ENCODE peak calls at places on chromosome 18, in eight cellular contexts. O is uterus, D is fibroblast of pulmonary artery, Q is PC-3, A is sigmoid colon, N is transverse colon, C is WTC11, U is HFF-Myc. Y is an unnamed sample.

GRCh38 chr18:33128581-33128980 is 311.9 kb downstream of the CCDC178 start:
- DNase-seq in O (no peak), D (peak; percentile 3), Q (peak; percentile 32), A (no peak), N (no peak), C (no peak), U (no peak), Y (no peak)

GRCh38 chr18:45167109-45167551 is 448.1 kb upstream of the SLC14A2 start:
- DNase-seq in O (no peak), D (no peak), Q (peak; percentile 64), A (no peak), N (peak; percentile 29), C (no peak), U (peak; percentile 61), Y (no peak)

GRCh38 chr18:61992923-61993322 is 100.1 kb upstream of the RNF152 start:
- DNase-seq in O (no peak), D (peak; percentile 72), Q (peak; percentile 60), A (no peak), N (no peak), C (no peak), U (no peak), Y (no peak)

GRCh38 chr18:14949800-14950415 is 201.9 kb downstream of the ANKRD30B start:
- DNase-seq in O (no peak), D (no peak), Q (peak; percentile 69), A (no peak), N (no peak), C (no peak), U (no peak), Y (no peak)

GRCh38 chr18:76721207-76721996 is 101.0 kb upstream of the ZNF236 start:
- DNase-seq in O (no peak), D (no peak), Q (no peak), A (no peak), N (no peak), C (no peak), U (no peak), Y (no peak)

GRCh38 chr18:11251229-11251890 is 102.0 kb upstream of the PIEZO2 start:
- DNase-seq in O (no peak), D (peak; percentile 48), Q (no peak), A (peak; percentile 64), N (no peak), C (no peak), U (no peak), Y (no peak)

GRCh38 chr18:5440297-5440696 is 103.5 kb downstream of the EPB41L3 start:
- DNase-seq in O (no peak), D (peak; percentile 51), Q (no peak), A (no peak), N (no peak), C (no peak), U (no peak), Y (no peak)

GRCh38 chr18:13520741-13521140 is 205.6 kb downstream of the FAM210A start:
- DNase-seq in O (no peak), D (no peak), Q (no peak), A (no peak), N (no peak), C (no peak), U (no peak), Y (no peak)

GRCh38 chr18:37452697-37453385 is 112.8 kb downstream of the CELF4 start:
- DNase-seq in O (no peak), D (peak; percentile 74), Q (no peak), A (no peak), N (no peak), C (no peak), U (no peak), Y (no peak)

GRCh38 chr18:73944715-73945114 is 202.9 kb downstream of the FBXO15 start:
- DNase-seq in O (no peak), D (no peak), Q (no peak), A (no peak), N (no peak), C (no peak), U (no peak), Y (no peak)

GRCh38 chr18:51107594-51108305 is 77.7 kb downstream of the SMAD4 start:
- DNase-seq in O (no peak), D (no peak), Q (peak; percentile 7), A (no peak), N (no peak), C (no peak), U (no peak), Y (no peak)

GRCh38 chr18:8780227-8780626 is 74.9 kb downstream of the MTCL1 start:
- DNase-seq in O (no peak), D (no peak), Q (no peak), A (no peak), N (no peak), C (no peak), U (no peak), Y (no peak)

GRCh38 chr18:58829263-58829662 is 35.4 kb upstream of the ZNF532 start:
- DNase-seq in O (no peak), D (peak; percentile 23), Q (no peak), A (no peak), N (no peak), C (no peak), U (no peak), Y (no peak)

GRCh38 chr18:54880706-54881105 is 52.4 kb downstream of the RAB27B start:
- DNase-seq in O (no peak), D (peak; percentile 78), Q (peak; percentile 69), A (no peak), N (no peak), C (no peak), U (peak; percentile 75), Y (peak; percentile 56)

DNA sequence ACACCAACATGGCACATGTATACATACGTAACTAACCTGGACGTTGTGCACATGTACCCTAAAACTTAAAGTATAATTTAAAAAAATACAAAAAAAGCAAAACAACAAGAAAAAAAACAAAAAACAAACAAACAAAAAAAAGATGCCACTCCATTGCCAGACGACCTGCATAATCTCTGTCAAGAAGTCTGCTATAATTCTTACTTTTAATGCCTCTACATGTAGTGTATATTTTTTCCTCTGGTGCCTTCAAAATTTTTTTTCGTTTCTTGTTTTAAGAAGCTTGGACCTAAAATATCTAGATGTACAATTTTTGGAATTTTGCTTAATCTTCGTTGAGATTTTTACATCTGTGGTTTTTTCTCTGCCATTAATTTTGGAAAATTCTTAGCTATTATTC is 235.6 kb upstream of the ZNF521 start:
- DNase-seq in O (no peak), D (no peak), Q (no peak), A (no peak), N (no peak), C (no peak), U (no peak), Y (no peak)
- TF ChIP-seq CTCF in O (no peak), D (no peak), Q (no peak), A (no peak), N (no peak), C (no peak), U (no peak), Y (no peak)

GRCh38 chr18:80159713-80160636 is 50.9 kb downstream of the ADNP2 start:
- DNase-seq in O (no peak), D (peak; percentile 51), Q (no peak), A (no peak), N (no peak), C (peak; percentile 43), U (no peak), Y (no peak)
- TF ChIP-seq CTCF in O (no peak), D (peak; percentile 56), Q (no peak), A (peak; percentile 58), N (peak; percentile 36), C (peak; percentile 30), U (no peak), Y (no peak)

DNA sequence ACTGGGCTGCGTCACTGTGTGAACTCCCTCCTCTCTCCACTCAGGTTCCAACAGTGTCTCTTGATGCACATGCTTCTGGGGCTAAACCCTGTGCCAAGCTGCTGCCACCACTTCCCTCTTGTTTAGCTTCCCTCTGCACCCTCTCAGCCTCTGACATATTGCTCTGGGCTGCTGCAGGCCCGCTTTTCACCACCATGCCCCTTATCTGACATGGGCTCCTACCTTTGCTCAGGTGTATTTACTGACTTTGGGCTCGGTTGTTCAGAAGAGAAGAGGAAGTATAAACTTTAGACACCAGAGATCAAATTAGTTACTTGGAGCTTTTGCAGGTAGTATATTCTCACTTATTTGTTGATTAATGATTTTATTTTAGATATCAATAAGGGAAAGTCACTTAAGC is 77.6 kb downstream of the WDR7 start:
- DNase-seq in O (no peak), D (no peak), Q (no peak), A (no peak), N (no peak), C (no peak), U (no peak), Y (no peak)
- TF ChIP-seq CTCF in O (no peak), D (no peak), Q (no peak), A (no peak), N (no peak), C (no peak), U (no peak), Y (no peak)

DNA sequence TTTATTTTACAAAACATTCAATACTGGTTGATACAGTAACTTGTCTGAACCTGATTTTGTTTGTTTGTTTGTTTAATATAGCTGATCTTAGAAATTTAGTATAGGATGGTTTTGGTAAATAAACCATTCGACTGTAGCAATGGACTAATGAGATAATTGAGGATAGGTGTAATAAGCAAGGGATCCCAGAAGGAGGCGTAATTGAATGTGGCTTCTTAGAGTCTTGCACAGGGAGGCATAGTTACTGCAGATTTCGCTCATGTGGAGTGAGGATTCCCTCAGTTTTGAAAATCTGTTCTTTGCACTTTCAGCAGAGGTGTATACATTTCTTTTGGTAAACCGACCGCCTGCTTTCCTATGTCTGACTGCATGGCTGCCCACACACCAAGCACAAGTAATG is 709.6 kb downstream of the SOCS6 start:
- DNase-seq in O (no peak), D (peak; percentile 35), Q (peak; percentile 9), A (no peak), N (no peak), C (no peak), U (no peak), Y (no peak)
- TF ChIP-seq CTCF in O (no peak), D (peak; percentile 31), Q (peak; percentile 21), A (no peak), N (no peak), C (no peak), U (no peak), Y (no peak)